ENCODE peak calls at places on chromosome 10, in seven cellular contexts. One of them, this sample, is unnamed. For H3K4me1, the result is how much of the 10 kb centered on the place peaks cover.

GRCh38 chr10:29736325-29737208 is 101.8 kb upstream of the SVIL start:
- DNase-seq in right cardiac atrium: peak
- DNase-seq in astrocyte: peak
- DNase-seq in GM23248: peak
- DNase-seq in HepG2: no peak
- DNase-seq in sigmoid colon: peak
- DNase-seq in stomach: peak
- DNase-seq in this sample: peak

GRCh38 chr10:1274098-1274745 is 218.0 kb downstream of the WDR37 start:
- DNase-seq in right cardiac atrium: no peak
- DNase-seq in astrocyte: no peak
- DNase-seq in GM23248: no peak
- DNase-seq in HepG2: no peak
- DNase-seq in sigmoid colon: no peak
- DNase-seq in stomach: no peak
- DNase-seq in this sample: no peak

GRCh38 chr10:103854687-103855423 is 521 bp downstream of the SH3PXD2A start:
- DNase-seq in right cardiac atrium: peak
- DNase-seq in astrocyte: no peak
- DNase-seq in GM23248: peak
- DNase-seq in HepG2: no peak
- DNase-seq in sigmoid colon: peak
- DNase-seq in stomach: no peak
- DNase-seq in this sample: peak

GRCh38 chr10:79498431-79498830 is 13.9 kb upstream of the EIF5AL1 start:
- DNase-seq in right cardiac atrium: no peak
- DNase-seq in astrocyte: no peak
- DNase-seq in GM23248: no peak
- DNase-seq in HepG2: no peak
- DNase-seq in sigmoid colon: no peak
- DNase-seq in stomach: no peak
- DNase-seq in this sample: no peak

GRCh38 chr10:19974554-19974953 is 158.3 kb downstream of the PLXDC2 start:
- DNase-seq in right cardiac atrium: no peak
- DNase-seq in astrocyte: no peak
- DNase-seq in GM23248: no peak
- DNase-seq in HepG2: no peak
- DNase-seq in sigmoid colon: no peak
- DNase-seq in stomach: no peak
- DNase-seq in this sample: no peak

GRCh38 chr10:93465806-93466675 is 16.1 kb downstream of the MYOF start:
- DNase-seq in right cardiac atrium: peak
- DNase-seq in astrocyte: peak
- DNase-seq in GM23248: peak
- DNase-seq in HepG2: peak
- DNase-seq in sigmoid colon: peak
- DNase-seq in stomach: peak
- DNase-seq in this sample: peak

GRCh38 chr10:5090551-5090950 is 3.7 kb upstream of the AKR1C3 start:
- DNase-seq in right cardiac atrium: no peak
- DNase-seq in astrocyte: no peak
- DNase-seq in GM23248: no peak
- DNase-seq in HepG2: no peak
- DNase-seq in sigmoid colon: no peak
- DNase-seq in stomach: no peak
- DNase-seq in this sample: no peak

GRCh38 chr10:104253576-104254410 is 899 bp upstream of the GSTO1 start:
- DNase-seq in right cardiac atrium: no peak
- DNase-seq in astrocyte: no peak
- DNase-seq in GM23248: peak
- DNase-seq in HepG2: peak
- DNase-seq in sigmoid colon: no peak
- DNase-seq in stomach: no peak
- DNase-seq in this sample: no peak

GRCh38 chr10:49144021-49144720 is 10.3 kb upstream of the FAM170B start:
- DNase-seq in right cardiac atrium: no peak
- DNase-seq in astrocyte: no peak
- DNase-seq in GM23248: peak
- DNase-seq in HepG2: no peak
- DNase-seq in sigmoid colon: no peak
- DNase-seq in stomach: no peak
- DNase-seq in this sample: no peak

GRCh38 chr10:53702489-53702888 is 929.9 kb upstream of the MBL2 start:
- DNase-seq in right cardiac atrium: peak
- DNase-seq in astrocyte: no peak
- DNase-seq in GM23248: no peak
- DNase-seq in HepG2: no peak
- DNase-seq in sigmoid colon: no peak
- DNase-seq in stomach: no peak
- DNase-seq in this sample: peak

GRCh38 chr10:88881922-88882645 is 2.0 kb downstream of the STAMBPL1 start:
- DNase-seq in right cardiac atrium: no peak
- DNase-seq in astrocyte: no peak
- DNase-seq in GM23248: no peak
- DNase-seq in HepG2: no peak
- DNase-seq in sigmoid colon: no peak
- DNase-seq in stomach: no peak
- DNase-seq in this sample: no peak
- H3K4me1 ChIP-seq in right cardiac atrium: under half
- H3K4me1 ChIP-seq in astrocyte: under half
- H3K4me1 ChIP-seq in GM23248: under half
- H3K4me1 ChIP-seq in HepG2: under half
- H3K4me1 ChIP-seq in sigmoid colon: under half
- H3K4me1 ChIP-seq in stomach: half or more
- H3K4me1 ChIP-seq in this sample: under half

GRCh38 chr10:91558473-91558872 is 74.4 kb downstream of the PPP1R3C start:
- DNase-seq in right cardiac atrium: no peak
- DNase-seq in astrocyte: no peak
- DNase-seq in GM23248: no peak
- DNase-seq in HepG2: no peak
- DNase-seq in sigmoid colon: no peak
- DNase-seq in stomach: no peak
- DNase-seq in this sample: no peak

GRCh38 chr10:91559170-91559569 is 73.7 kb downstream of the PPP1R3C start:
- DNase-seq in right cardiac atrium: no peak
- DNase-seq in astrocyte: no peak
- DNase-seq in GM23248: no peak
- DNase-seq in HepG2: no peak
- DNase-seq in sigmoid colon: no peak
- DNase-seq in stomach: no peak
- DNase-seq in this sample: no peak

GRCh38 chr10:91556691-91557529 is 76.0 kb downstream of the PPP1R3C start:
- DNase-seq in right cardiac atrium: no peak
- DNase-seq in astrocyte: no peak
- DNase-seq in GM23248: peak
- DNase-seq in HepG2: peak
- DNase-seq in sigmoid colon: no peak
- DNase-seq in stomach: peak
- DNase-seq in this sample: no peak

GRCh38 chr10:91559750-91560149 is 73.1 kb downstream of the PPP1R3C start:
- DNase-seq in right cardiac atrium: no peak
- DNase-seq in astrocyte: no peak
- DNase-seq in GM23248: no peak
- DNase-seq in HepG2: peak
- DNase-seq in sigmoid colon: no peak
- DNase-seq in stomach: no peak
- DNase-seq in this sample: no peak

DNA sequence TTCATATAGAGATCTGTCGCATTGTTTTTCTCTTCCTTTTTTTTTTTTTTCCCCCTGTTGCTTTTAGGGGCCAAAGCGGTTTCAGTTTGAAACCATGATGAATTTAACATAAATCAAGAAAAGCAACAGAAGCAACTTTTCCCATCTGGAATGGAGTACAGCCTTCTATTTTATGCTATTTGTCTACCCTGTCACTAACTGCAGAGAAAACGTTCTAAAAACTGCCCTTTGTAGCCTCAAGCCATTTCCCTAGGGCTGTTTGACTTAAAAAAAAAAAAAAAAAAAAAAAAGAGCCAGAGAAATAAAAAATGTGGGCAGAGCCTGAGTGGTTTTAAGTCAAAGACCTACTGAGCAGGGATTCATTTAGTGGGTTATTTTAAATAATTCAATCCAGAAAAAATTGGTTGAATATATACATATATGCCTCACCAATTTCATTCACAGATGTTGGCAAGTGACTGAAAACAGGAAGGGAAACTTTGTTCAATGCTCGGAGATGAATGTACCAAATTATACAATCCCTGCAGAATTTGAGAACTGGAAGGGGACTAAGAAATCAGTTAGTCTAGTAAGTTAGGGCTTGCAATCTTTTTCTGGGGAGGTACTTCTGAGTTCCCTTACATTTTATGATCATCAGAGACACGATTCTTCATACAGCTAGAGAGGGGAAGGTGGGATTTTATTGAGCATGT is 75.2 kb downstream of the PPP1R3C start:
- DNase-seq in right cardiac atrium: no peak
- DNase-seq in astrocyte: no peak
- DNase-seq in GM23248: no peak
- DNase-seq in HepG2: no peak
- DNase-seq in sigmoid colon: no peak
- DNase-seq in stomach: no peak
- DNase-seq in this sample: no peak
- H3K27ac ChIP-seq in right cardiac atrium: no peak
- H3K27ac ChIP-seq in astrocyte: no peak
- H3K27ac ChIP-seq in GM23248: no peak
- H3K27ac ChIP-seq in HepG2: peak
- H3K27ac ChIP-seq in sigmoid colon: no peak
- H3K27ac ChIP-seq in stomach: peak
- H3K27ac ChIP-seq in this sample: no peak

DNA sequence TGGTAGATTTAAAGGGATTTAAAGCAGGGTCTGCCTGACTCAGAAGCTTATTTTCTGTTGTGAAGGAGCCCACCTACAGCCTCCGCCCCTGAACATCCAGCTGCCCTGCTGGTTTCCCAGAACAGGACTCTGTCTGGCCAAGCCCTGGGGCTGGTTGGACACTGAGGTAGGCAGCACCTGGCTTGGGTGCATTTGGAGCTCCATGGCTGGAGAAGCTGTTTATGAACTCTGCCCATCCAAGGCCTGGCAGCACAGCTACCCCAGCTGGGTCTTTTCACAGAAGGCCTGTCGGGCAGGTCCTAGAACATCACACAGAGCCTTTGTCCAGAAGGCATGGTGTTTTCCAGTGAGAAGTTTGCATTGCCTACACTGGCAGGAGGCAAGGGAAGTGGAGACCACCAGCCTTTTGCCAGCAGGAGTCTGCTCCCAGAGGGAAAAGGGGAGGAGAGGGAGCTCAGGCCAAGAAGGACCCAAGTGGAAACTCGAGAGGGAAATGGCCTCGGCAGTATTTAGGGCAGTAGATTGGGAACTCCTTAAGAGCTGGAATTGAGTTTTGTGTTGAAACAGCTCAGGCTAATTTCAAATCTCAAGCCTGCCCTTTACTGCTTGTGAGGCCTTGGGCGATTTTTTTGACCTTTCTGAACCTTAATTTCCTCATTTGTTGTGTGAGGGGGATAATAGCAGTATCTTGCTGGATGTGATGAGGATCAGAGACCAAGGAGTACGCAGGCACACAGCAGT is 12.4 kb upstream of the PDCD4 start:
- DNase-seq in right cardiac atrium: peak
- DNase-seq in astrocyte: no peak
- DNase-seq in GM23248: peak
- DNase-seq in HepG2: no peak
- DNase-seq in sigmoid colon: peak
- DNase-seq in stomach: no peak
- DNase-seq in this sample: no peak
- H3K4me1 ChIP-seq in right cardiac atrium: under half
- H3K4me1 ChIP-seq in astrocyte: under half
- H3K4me1 ChIP-seq in GM23248: under half
- H3K4me1 ChIP-seq in HepG2: half or more
- H3K4me1 ChIP-seq in sigmoid colon: under half
- H3K4me1 ChIP-seq in stomach: half or more
- H3K4me1 ChIP-seq in this sample: under half

DNA sequence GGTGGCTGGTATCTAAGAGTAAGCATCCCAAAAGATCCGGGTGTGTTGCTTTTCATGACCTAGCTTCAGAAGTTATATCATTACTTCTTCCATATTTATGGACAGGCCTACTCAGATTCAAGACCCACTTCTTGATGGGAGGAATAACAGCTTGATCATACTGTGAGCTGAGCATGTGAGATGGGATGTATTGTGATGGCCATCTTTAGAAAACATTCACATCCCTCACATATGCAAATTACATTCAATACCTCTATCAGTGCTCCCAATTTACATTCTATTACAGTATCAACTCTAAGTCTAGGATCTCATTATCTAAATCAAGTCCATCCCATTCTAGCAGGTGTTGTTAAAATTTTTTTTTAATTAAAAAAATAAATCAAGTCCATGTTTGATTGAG is 99.8 kb upstream of the OIT3 start:
- DNase-seq in right cardiac atrium: no peak
- DNase-seq in astrocyte: no peak
- DNase-seq in GM23248: no peak
- DNase-seq in HepG2: no peak
- DNase-seq in sigmoid colon: no peak
- DNase-seq in stomach: no peak
- DNase-seq in this sample: no peak
- H3K27ac ChIP-seq in right cardiac atrium: no peak
- H3K27ac ChIP-seq in astrocyte: no peak
- H3K27ac ChIP-seq in GM23248: no peak
- H3K27ac ChIP-seq in HepG2: no peak
- H3K27ac ChIP-seq in sigmoid colon: no peak
- H3K27ac ChIP-seq in stomach: no peak
- H3K27ac ChIP-seq in this sample: no peak

GRCh38 chr10:132438091-132439024 is 41.4 kb downstream of the PWWP2B start:
- DNase-seq in right cardiac atrium: peak
- DNase-seq in astrocyte: no peak
- DNase-seq in GM23248: no peak
- DNase-seq in HepG2: no peak
- DNase-seq in sigmoid colon: no peak
- DNase-seq in stomach: no peak
- DNase-seq in this sample: no peak

GRCh38 chr10:132439025-132439388 is 42.0 kb downstream of the PWWP2B start:
- DNase-seq in right cardiac atrium: peak
- DNase-seq in astrocyte: no peak
- DNase-seq in GM23248: no peak
- DNase-seq in HepG2: no peak
- DNase-seq in sigmoid colon: no peak
- DNase-seq in stomach: no peak
- DNase-seq in this sample: peak

GRCh38 chr10:132437511-132437910 is 40.5 kb downstream of the PWWP2B start:
- DNase-seq in right cardiac atrium: peak
- DNase-seq in astrocyte: no peak
- DNase-seq in GM23248: no peak
- DNase-seq in HepG2: no peak
- DNase-seq in sigmoid colon: no peak
- DNase-seq in stomach: no peak
- DNase-seq in this sample: no peak

GRCh38 chr10:132440791-132441565 is 44.0 kb downstream of the PWWP2B start:
- DNase-seq in right cardiac atrium: peak
- DNase-seq in astrocyte: no peak
- DNase-seq in GM23248: no peak
- DNase-seq in HepG2: no peak
- DNase-seq in sigmoid colon: no peak
- DNase-seq in stomach: no peak
- DNase-seq in this sample: no peak

GRCh38 chr10:132439424-132440163 is 42.6 kb downstream of the PWWP2B start:
- DNase-seq in right cardiac atrium: peak
- DNase-seq in astrocyte: no peak
- DNase-seq in GM23248: no peak
- DNase-seq in HepG2: no peak
- DNase-seq in sigmoid colon: no peak
- DNase-seq in stomach: no peak
- DNase-seq in this sample: peak
- H3K4me1 ChIP-seq in right cardiac atrium: under half
- H3K4me1 ChIP-seq in astrocyte: under half
- H3K4me1 ChIP-seq in GM23248: under half
- H3K4me1 ChIP-seq in HepG2: under half
- H3K4me1 ChIP-seq in sigmoid colon: under half
- H3K4me1 ChIP-seq in stomach: under half
- H3K4me1 ChIP-seq in this sample: under half